ENCODE peak calls at places on chromosome X, in ten cellular contexts. N is PC-3; Z is hepatocyte; L is transverse colon; D is cardiac muscle cell; F is CD8-positive, alpha-beta T cell; H is GM23248; E is BE2C; W is adipocyte; C is adrenal gland. Y is an unnamed sample.

GRCh38 chrX:56284269-56284668 is 52.1 kb downstream of the KLF8 start:
- DNase-seq in N (no peak), Z (no peak), L (no peak), D (no peak), F (no peak), H (no peak), E (no peak), W (no peak), C (no peak), Y (no peak)

GRCh38 chrX:12997898-12998687 is 23.2 kb downstream of the TMSB4X start:
- DNase-seq in N (no peak), Z (no peak), L (no peak), D (no peak), F (no peak), H (no peak), E (no peak), W (no peak), C (no peak), Y (no peak)

GRCh38 chrX:3263681-3264126 is 82.7 kb downstream of the MXRA5 start:
- DNase-seq in N (no peak), Z (no peak), L (no peak), D (no peak), F (no peak), H (peak; percentile 41), E (no peak), W (peak; percentile 15), C (no peak), Y (no peak)

GRCh38 chrX:17441965-17442364 is 67.0 kb downstream of the NHS start:
- DNase-seq in N (peak; percentile 80), Z (no peak), L (no peak), D (no peak), F (no peak), H (peak; percentile 68), E (no peak), W (peak; percentile 3), C (no peak), Y (no peak)

GRCh38 chrX:109826954-109827708 is 94.1 kb upstream of the ACSL4 start:
- DNase-seq in N (peak; percentile 68), Z (peak; percentile 31), L (no peak), D (peak; percentile 76), F (no peak), H (peak; percentile 81), E (no peak), W (peak; percentile 70), C (peak; percentile 32), Y (no peak)

GRCh38 chrX:96182366-96182765 is 502.3 kb upstream of the DIAPH2 start:
- DNase-seq in N (peak; percentile 69), Z (peak; percentile 48), L (peak; percentile 24), D (peak; percentile 42), F (no peak), H (peak; percentile 26), E (no peak), W (no peak), C (peak; percentile 28), Y (no peak)

GRCh38 chrX:83658731-83659130 is 150.6 kb downstream of the POU3F4 start:
- DNase-seq in N (no peak), Z (no peak), L (no peak), D (no peak), F (no peak), H (no peak), E (no peak), W (no peak), C (no peak), Y (no peak)

GRCh38 chrX:50154429-50154828 is 46.4 kb downstream of the AKAP4 start:
- DNase-seq in N (no peak), Z (peak; percentile 34), L (no peak), D (no peak), F (no peak), H (no peak), E (no peak), W (no peak), C (no peak), Y (no peak)

GRCh38 chrX:78092296-78092695 is 11.8 kb upstream of the PGK1 start:
- DNase-seq in N (peak; percentile 57), Z (no peak), L (no peak), D (peak; percentile 67), F (no peak), H (peak; percentile 24), E (peak; percentile 19), W (peak; percentile 29), C (no peak), Y (no peak)

GRCh38 chrX:22194207-22194606 is 78.5 kb upstream of the CBLL2 start:
- DNase-seq in N (no peak), Z (no peak), L (no peak), D (no peak), F (no peak), H (no peak), E (no peak), W (no peak), C (no peak), Y (no peak)
- H3K4me1 ChIP-seq in N (peaks cover 3% of the 10 kb centered on the region), Z (no peaks in the 10 kb centered on the region), L (no peaks in the 10 kb centered on the region), D (peaks cover 12% of the 10 kb centered on the region), F (no peaks in the 10 kb centered on the region), H (peaks cover 6% of the 10 kb centered on the region), E (no peaks in the 10 kb centered on the region), W (no peaks in the 10 kb centered on the region), C (no peaks in the 10 kb centered on the region), Y (no peaks in the 10 kb centered on the region)

DNA sequence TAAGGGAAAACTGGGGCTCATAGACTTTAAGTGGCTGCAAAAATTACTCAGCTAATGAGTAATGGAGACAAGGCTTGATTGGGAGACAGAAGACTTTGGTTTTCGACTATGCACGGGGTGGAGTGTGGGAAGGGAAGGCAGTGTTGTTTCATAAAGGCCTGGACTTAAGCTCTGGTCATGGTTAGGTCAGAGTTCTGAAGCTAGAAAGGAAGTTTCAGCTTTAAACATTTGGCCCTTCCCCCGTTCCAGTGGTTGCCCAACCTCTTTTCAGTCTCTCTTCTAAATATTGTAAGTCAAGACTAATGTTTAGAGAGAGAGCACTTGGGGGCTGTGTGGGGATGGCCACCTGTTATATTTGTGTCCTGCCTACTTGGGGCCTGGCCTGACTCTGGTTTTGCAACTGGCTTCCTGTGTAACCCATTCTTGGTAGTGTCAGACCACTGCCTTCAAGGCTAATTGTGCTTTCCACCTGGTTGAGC is 21.0 kb downstream of the MSN start:
- DNase-seq in N (no peak), Z (no peak), L (peak; percentile 21), D (peak; percentile 50), F (no peak), H (peak; percentile 78), E (no peak), W (peak; percentile 44), C (no peak), Y (no peak)
- H3K4me1 ChIP-seq in N (peaks cover 36% of the 10 kb centered on the region), Z (no peaks in the 10 kb centered on the region), L (peaks cover 60% of the 10 kb centered on the region), D (no peaks in the 10 kb centered on the region), F (peaks cover 90% of the 10 kb centered on the region), H (peaks cover 70% of the 10 kb centered on the region), E (no peaks in the 10 kb centered on the region), W (peaks cover 50% of the 10 kb centered on the region), C (peaks cover 37% of the 10 kb centered on the region), Y (no peaks in the 10 kb centered on the region)

GRCh38 chrX:45758738-45759397 is 558.2 kb upstream of the DIPK2B start:
- DNase-seq in N (peak; percentile 61), Z (no peak), L (no peak), D (no peak), F (no peak), H (peak; percentile 59), E (no peak), W (no peak), C (no peak), Y (no peak)

GRCh38 chrX:45757272-45757671 is 556.6 kb upstream of the DIPK2B start:
- DNase-seq in N (no peak), Z (no peak), L (no peak), D (no peak), F (no peak), H (peak; percentile 0), E (no peak), W (no peak), C (no peak), Y (no peak)

GRCh38 chrX:45758319-45758718 is 557.6 kb upstream of the DIPK2B start:
- DNase-seq in N (peak; percentile 83), Z (no peak), L (peak; percentile 17), D (peak; percentile 86), F (no peak), H (peak; percentile 84), E (no peak), W (peak; percentile 74), C (no peak), Y (no peak)

GRCh38 chrX:45756562-45756961 is 555.9 kb upstream of the DIPK2B start:
- DNase-seq in N (peak; percentile 63), Z (no peak), L (no peak), D (no peak), F (no peak), H (no peak), E (no peak), W (no peak), C (no peak), Y (no peak)

DNA sequence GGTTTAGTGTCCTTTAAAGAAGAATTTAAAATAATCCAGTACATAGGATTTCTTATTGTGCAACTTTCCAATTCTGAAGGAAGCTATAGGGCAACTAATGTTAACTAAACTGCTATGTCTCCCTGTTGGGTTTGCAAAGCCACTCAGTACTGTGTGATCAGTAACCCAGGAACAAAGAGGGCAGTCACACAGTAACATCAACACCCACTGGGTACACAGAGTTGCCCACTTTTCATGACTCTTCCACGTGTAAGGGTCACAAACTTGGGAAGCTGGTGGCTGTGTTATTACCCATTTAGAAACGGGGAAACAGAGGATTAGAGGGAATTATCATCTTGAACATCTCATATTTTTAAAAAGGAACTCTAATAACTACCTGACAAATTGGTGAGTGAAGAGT is 555.0 kb upstream of the DIPK2B start:
- DNase-seq in N (no peak), Z (no peak), L (no peak), D (no peak), F (no peak), H (no peak), E (no peak), W (no peak), C (no peak), Y (no peak)
- H3K4me1 ChIP-seq in N (peaks cover 94% of the 10 kb centered on the region), Z (peaks cover 3% of the 10 kb centered on the region), L (peaks cover 12% of the 10 kb centered on the region), D (no peaks in the 10 kb centered on the region), F (peaks cover 42% of the 10 kb centered on the region), H (peaks cover 70% of the 10 kb centered on the region), E (no peaks in the 10 kb centered on the region), W (peaks cover 35% of the 10 kb centered on the region), C (no peaks in the 10 kb centered on the region), Y (peaks cover 13% of the 10 kb centered on the region)

GRCh38 chrX:48934581-48935331 is 15.9 kb upstream of the PIM2 start:
- DNase-seq in N (no peak), Z (no peak), L (no peak), D (no peak), F (no peak), H (no peak), E (no peak), W (no peak), C (no peak), Y (no peak)
- H3K4me1 ChIP-seq in N (no peaks in the 10 kb centered on the region), Z (no peaks in the 10 kb centered on the region), L (peaks cover 17% of the 10 kb centered on the region), D (no peaks in the 10 kb centered on the region), F (peaks cover 56% of the 10 kb centered on the region), H (no peaks in the 10 kb centered on the region), E (no peaks in the 10 kb centered on the region), W (no peaks in the 10 kb centered on the region), C (peaks cover 13% of the 10 kb centered on the region), Y (no peaks in the 10 kb centered on the region)

DNA sequence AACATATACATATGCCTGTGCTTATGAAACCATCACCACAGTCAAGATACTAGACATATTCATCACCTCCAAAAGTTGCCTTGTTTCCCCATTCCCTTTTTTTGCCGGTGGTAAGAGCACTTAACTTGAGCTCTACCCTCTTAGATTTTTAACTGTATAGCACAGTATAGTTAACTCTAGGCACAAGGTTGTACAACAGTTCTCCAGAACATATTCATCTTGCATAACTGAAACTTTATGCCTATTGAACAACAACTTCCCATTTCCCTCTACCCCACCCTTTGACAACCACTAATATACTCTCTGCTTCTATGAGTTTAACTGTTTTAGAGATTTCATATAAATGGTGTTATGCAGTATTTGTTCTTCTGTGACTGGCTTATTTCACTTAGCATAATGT is 119.3 kb downstream of the ASB9 start:
- DNase-seq in N (no peak), Z (no peak), L (no peak), D (no peak), F (no peak), H (no peak), E (no peak), W (no peak), C (no peak), Y (no peak)
- H3K4me1 ChIP-seq in N (peaks cover 7% of the 10 kb centered on the region), Z (no peaks in the 10 kb centered on the region), L (no peaks in the 10 kb centered on the region), D (no peaks in the 10 kb centered on the region), F (peaks cover 11% of the 10 kb centered on the region), H (no peaks in the 10 kb centered on the region), E (no peaks in the 10 kb centered on the region), W (no peaks in the 10 kb centered on the region), C (no peaks in the 10 kb centered on the region), Y (no peaks in the 10 kb centered on the region)

Y was measured in sigmoid colon.